ENCODE peak calls at places on chromosomes 5 and 9, in four cellular contexts. Y is AG04450; E is CD8-positive, alpha-beta T cell; R is lung. P is an unnamed sample.

GRCh38 chr5:1963358-1963757 is 80.6 kb upstream of the IRX4 start:
- DNase-seq in Y (no peak), E (no peak), R (no peak), P (no peak)

GRCh38 chr5:129384736-129385135 is 75.4 kb upstream of the ADAMTS19 start:
- DNase-seq in Y (no peak), E (no peak), R (no peak), P (no peak)

GRCh38 chr5:138874771-138875628 is at the start of gene LRRTM2:
- DNase-seq in Y (peak; percentile 85), E (no peak), R (no peak), P (no peak)

GRCh38 chr5:129204525-129204924 is 110.0 kb downstream of the ISOC1 start:
- DNase-seq in Y (no peak), E (no peak), R (no peak), P (no peak)

GRCh38 chr5:107878676-107879075 is 207.9 kb upstream of the EFNA5 start:
- DNase-seq in Y (no peak), E (no peak), R (no peak), P (no peak)

GRCh38 chr9:81589819-81590218 is 99.5 kb downstream of the TLE1 start:
- DNase-seq in Y (no peak), E (no peak), R (no peak), P (no peak)

GRCh38 chr9:129166962-129167557 is 11.0 kb downstream of the IER5L start:
- DNase-seq in Y (no peak), E (no peak), R (peak; percentile 86), P (peak; percentile 78)

GRCh38 chr9:109403116-109403515 is 82.3 kb upstream of the EPB41L4B start:
- DNase-seq in Y (no peak), E (no peak), R (no peak), P (no peak)

GRCh38 chr9:27489087-27489876 is 34.8 kb upstream of the IFNK start:
- DNase-seq in Y (no peak), E (no peak), R (no peak), P (no peak)

GRCh38 chr5:131634666-131634995 is 398 bp downstream of the RAPGEF6 start:
- DNase-seq in Y (no peak), E (peak; percentile 34), R (no peak), P (peak; percentile 26)

GRCh38 chr9:105390901-105391300 is 56.9 kb upstream of the FSD1L start:
- DNase-seq in Y (no peak), E (no peak), R (no peak), P (no peak)

GRCh38 chr9:132163457-132163875 is 1.6 kb downstream of the NTNG2 start:
- DNase-seq in Y (no peak), E (no peak), R (no peak), P (peak; percentile 27)

GRCh38 chr5:105695916-105696315 is 1974.8 kb downstream of the EFNA5 start:
- DNase-seq in Y (no peak), E (no peak), R (no peak), P (no peak)

GRCh38 chr9:134158753-134159392 is 5.5 kb downstream of the RNU6ATAC start:
- DNase-seq in Y (no peak), E (no peak), R (no peak), P (no peak)

GRCh38 chr5:111734013-111734412 is 23.0 kb downstream of the NREP start:
- DNase-seq in Y (no peak), E (no peak), R (no peak), P (no peak)

GRCh38 chr9:127751269-127752054 is 16.4 kb upstream of the TOR2A start:
- DNase-seq in Y (no peak), E (no peak), R (no peak), P (no peak)

GRCh38 chr5:135827965-135828792 is 6.3 kb upstream of the SLC25A48 start:
- DNase-seq in Y (no peak), E (no peak), R (peak; percentile 14), P (no peak)

DNA sequence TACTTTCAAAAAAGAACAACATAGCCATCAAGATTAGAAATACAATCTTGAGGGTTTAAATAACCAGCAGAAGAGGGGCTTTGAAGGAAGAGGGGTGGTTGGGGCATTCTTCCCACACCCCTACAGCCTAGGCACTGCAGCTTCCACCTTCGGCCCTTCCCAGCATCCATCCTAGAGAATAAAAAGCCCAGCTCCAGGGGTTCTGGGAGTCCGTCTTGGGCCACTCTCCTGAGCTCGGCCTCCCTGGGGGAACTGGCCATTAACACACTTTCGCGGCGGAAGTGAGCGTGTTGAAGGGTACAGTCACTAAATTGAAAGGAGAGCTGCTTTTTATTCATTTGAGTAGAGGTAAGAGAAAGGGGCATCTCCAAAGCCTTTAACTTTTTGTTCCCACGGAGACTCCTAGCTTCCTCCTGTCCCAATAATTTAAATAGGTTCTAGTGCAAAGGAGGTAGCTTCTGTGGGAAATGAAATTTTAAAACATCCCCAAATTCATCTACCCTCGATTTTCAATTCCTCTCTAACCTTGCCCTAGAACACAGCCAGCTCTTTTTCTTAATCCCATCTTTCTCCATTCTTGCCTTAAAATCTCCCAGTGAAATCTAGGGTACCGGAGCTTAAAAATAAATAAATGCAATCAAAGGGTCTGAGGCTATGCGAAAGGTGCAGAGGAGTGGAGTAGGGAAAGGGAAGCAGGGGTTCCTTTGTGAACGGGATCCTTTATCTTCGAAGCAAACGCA is 31.1 kb upstream of the NFIB start:
- DNase-seq in Y (no peak), E (no peak), R (no peak), P (no peak)
- H3K27ac ChIP-seq in Y (no peak overlapping the region), E (no peak overlapping the region), R (no peak overlapping the region), P (no peak overlapping the region)

GRCh38 chr5:40478766-40479165 is 200.9 kb upstream of the PTGER4 start:
- DNase-seq in Y (no peak), E (no peak), R (no peak), P (no peak)

GRCh38 chr5:40479939-40480338 is 199.8 kb upstream of the PTGER4 start:
- DNase-seq in Y (no peak), E (no peak), R (no peak), P (no peak)

GRCh38 chr5:40481226-40481625 is 198.5 kb upstream of the PTGER4 start:
- DNase-seq in Y (no peak), E (no peak), R (no peak), P (no peak)

GRCh38 chr5:40477856-40478546 is 201.7 kb upstream of the PTGER4 start:
- DNase-seq in Y (no peak), E (no peak), R (no peak), P (no peak)

DNA sequence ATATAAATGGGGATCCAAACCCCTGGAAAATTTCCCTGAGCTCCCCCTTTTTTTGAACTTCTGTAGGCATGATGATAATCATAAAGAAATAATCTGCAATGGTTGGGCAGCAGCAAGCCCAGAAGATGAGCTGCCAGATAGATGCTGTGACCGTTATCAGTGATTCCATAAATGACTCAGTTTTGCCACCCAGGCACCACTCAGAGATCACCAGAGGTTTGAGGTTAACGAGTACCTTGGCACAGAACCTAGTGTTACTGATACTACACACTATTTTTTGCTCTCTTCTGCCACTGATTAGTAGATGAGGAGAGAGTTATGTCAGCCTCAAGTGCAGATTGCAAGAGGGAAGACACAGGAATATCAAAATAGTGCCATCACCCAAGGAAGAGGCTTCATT is 199.3 kb upstream of the PTGER4 start:
- DNase-seq in Y (no peak), E (peak; percentile 7), R (no peak), P (no peak)
- H3K4me3 ChIP-seq in Y (no peak overlapping the region), E (no peak overlapping the region), R (no peak overlapping the region), P (no peak overlapping the region)

GRCh38 chr5:137344021-137344420 is 155.1 kb downstream of the SPOCK1 start:
- DNase-seq in Y (no peak), E (no peak), R (no peak), P (no peak)
- H3K27ac ChIP-seq in Y (no peak overlapping the region), E (no peak overlapping the region), R (no peak overlapping the region), P (no peak overlapping the region)

DNA sequence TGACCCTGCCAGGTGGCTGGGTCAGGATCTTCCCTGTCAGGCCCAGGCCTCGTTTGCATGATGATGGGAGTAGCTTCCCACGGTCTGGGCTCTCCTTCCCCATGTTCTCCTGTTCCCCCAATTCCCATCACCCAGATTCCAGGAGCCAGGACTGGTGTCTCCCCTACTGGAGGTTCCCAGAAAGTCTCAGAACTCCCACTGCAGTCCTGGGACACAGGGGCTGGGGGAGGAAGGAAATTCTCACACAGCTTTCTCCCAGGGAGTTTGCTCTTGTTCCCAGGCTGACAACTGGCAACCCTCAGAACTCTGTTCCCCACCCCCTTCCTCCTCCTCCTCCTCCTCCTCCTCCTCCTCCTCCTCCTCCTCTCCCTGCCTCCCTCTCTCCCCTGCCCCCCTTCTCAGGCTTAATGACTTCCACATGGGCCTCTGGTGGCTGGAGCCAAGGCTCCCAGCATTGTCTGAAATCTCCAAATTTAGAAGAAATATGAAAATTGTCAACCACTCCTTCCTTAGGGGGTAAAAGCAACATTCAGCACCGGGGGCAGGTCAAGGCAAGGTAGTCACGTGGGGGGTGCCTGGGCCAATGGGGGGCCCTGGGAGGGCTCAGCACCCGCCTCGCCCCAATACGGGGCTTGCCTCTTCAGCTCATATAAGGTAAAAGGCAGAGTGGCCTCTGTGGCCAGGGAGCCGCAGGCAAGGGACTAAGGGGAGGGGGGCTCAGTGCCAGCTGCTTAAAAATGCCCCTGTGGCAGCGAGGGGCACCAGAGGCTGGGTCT is 27.3 kb upstream of the IL17B start:
- DNase-seq in Y (peak; percentile 88), E (no peak), R (no peak), P (no peak)
- H3K4me3 ChIP-seq in Y (peak overlapping the region; percentile 75), E (no peak overlapping the region), R (no peak overlapping the region), P (no peak overlapping the region)

GRCh38 chr5:180647465-180647864 is 1.9 kb downstream of the FLT4 start:
- DNase-seq in Y (no peak), E (no peak), R (no peak), P (no peak)

GRCh38 chr5:180646963-180647305 is 2.5 kb downstream of the FLT4 start:
- DNase-seq in Y (no peak), E (no peak), R (no peak), P (no peak)

GRCh38 chr5:180648658-180649296 is 623 bp downstream of the FLT4 start:
- DNase-seq in Y (no peak), E (no peak), R (no peak), P (no peak)

GRCh38 chr5:180647941-180648500 is 1.4 kb downstream of the FLT4 start:
- DNase-seq in Y (no peak), E (no peak), R (no peak), P (no peak)

DNA sequence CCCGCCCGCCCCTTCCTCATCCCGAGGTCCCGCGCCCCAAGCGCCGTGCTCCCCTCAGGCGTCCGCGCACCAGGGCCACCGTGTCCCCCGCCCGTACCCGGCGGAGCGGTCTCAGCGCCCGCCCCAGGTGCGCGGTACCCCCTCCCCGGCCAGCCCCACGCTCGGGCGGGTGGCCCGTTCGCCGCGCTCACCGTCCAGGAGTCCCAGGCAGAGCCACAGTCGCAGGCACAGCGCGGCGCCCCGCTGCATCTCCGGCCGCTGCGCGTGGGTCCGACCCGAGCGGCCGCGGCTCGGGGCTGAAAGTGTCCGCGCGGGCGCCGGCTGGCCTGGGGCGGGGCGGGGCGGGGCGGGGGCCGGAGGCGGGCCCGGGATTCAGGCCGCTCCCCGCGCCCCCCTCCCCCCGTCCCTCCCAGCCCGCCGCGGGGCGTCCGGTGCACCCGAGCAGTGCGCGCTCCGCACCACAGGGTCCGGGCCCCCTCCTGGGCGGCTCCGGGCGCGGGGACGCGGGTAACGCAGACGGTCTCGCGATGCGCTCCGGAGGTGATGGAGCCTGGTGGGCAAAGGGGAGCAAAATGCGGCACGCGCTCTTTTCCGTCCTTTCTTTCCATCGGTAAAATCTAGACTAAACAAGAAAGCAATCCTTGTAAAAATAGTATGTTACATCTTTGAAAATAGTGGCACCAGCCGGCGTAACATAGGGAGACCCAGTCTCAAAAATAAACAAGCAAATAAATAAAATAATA is at the start of gene FLT4:
- DNase-seq in Y (no peak), E (no peak), R (no peak), P (no peak)
- H3K27ac ChIP-seq in Y (no peak within 1 kb of the TSS), E (no peak within 1 kb of the TSS), R (peak within 1 kb of the TSS; percentile 69), P (no peak within 1 kb of the TSS)

P was measured in HL-60.